ENCODE peak calls at places on chromosomes 4 and X, in five cellular contexts. One of them, this sample, is unnamed.

GRCh38 chrX:24396236-24396929 is 35.9 kb downstream of the SUPT20HL1 start:
- DNase-seq in heart left ventricle: no peak
- DNase-seq in choroid plexus epithelial cell: peak
- DNase-seq in suprapubic skin: no peak
- DNase-seq in mucosa of descending colon: no peak
- DNase-seq in this sample: peak

GRCh38 chr4:1759818-1760223 is 33.3 kb upstream of the FGFR3 start:
- DNase-seq in suprapubic skin: no peak
- DNase-seq in heart left ventricle: no peak
- DNase-seq in mucosa of descending colon: no peak
- DNase-seq in choroid plexus epithelial cell: no peak
- DNase-seq in this sample: no peak

GRCh38 chr4:37858112-37858511 is 31.6 kb downstream of the PGM2 start:
- DNase-seq in choroid plexus epithelial cell: no peak
- DNase-seq in heart left ventricle: no peak
- DNase-seq in suprapubic skin: no peak
- DNase-seq in mucosa of descending colon: no peak
- DNase-seq in this sample: no peak

GRCh38 chrX:68647156-68647957 is at the start of gene STARD8:
- DNase-seq in suprapubic skin: no peak
- DNase-seq in heart left ventricle: peak
- DNase-seq in mucosa of descending colon: no peak
- DNase-seq in choroid plexus epithelial cell: peak
- DNase-seq in this sample: peak

GRCh38 chrX:101485212-101486064 is at the start of gene ARMCX4:
- DNase-seq in mucosa of descending colon: peak
- DNase-seq in suprapubic skin: no peak
- DNase-seq in heart left ventricle: peak
- DNase-seq in choroid plexus epithelial cell: peak
- DNase-seq in this sample: peak

GRCh38 chr4:951186-951585 is 18.9 kb downstream of the TMEM175 start:
- DNase-seq in heart left ventricle: no peak
- DNase-seq in choroid plexus epithelial cell: no peak
- DNase-seq in suprapubic skin: no peak
- DNase-seq in mucosa of descending colon: no peak
- DNase-seq in this sample: no peak

GRCh38 chr4:174864031-174864430 is 35.0 kb upstream of the GLRA3 start:
- DNase-seq in suprapubic skin: no peak
- DNase-seq in heart left ventricle: no peak
- DNase-seq in choroid plexus epithelial cell: no peak
- DNase-seq in mucosa of descending colon: no peak
- DNase-seq in this sample: no peak

GRCh38 chr4:10661047-10661446 is 23.5 kb downstream of the CLNK start:
- DNase-seq in mucosa of descending colon: no peak
- DNase-seq in heart left ventricle: no peak
- DNase-seq in suprapubic skin: no peak
- DNase-seq in choroid plexus epithelial cell: no peak
- DNase-seq in this sample: no peak

GRCh38 chr4:29632199-29632598 is 1088.0 kb upstream of the PCDH7 start:
- DNase-seq in suprapubic skin: no peak
- DNase-seq in heart left ventricle: no peak
- DNase-seq in choroid plexus epithelial cell: no peak
- DNase-seq in mucosa of descending colon: no peak
- DNase-seq in this sample: no peak

GRCh38 chrX:63784902-63785692 is at the start of gene ARHGEF9:
- DNase-seq in choroid plexus epithelial cell: peak
- DNase-seq in suprapubic skin: no peak
- DNase-seq in heart left ventricle: no peak
- DNase-seq in mucosa of descending colon: peak
- DNase-seq in this sample: no peak

GRCh38 chr4:113540859-113541258 is 220.7 kb downstream of the CAMK2D start:
- DNase-seq in heart left ventricle: no peak
- DNase-seq in choroid plexus epithelial cell: peak
- DNase-seq in suprapubic skin: no peak
- DNase-seq in mucosa of descending colon: peak
- DNase-seq in this sample: peak

GRCh38 chr4:1979477-1980196 is 29.1 kb downstream of the NELFA start:
- DNase-seq in heart left ventricle: no peak
- DNase-seq in mucosa of descending colon: no peak
- DNase-seq in choroid plexus epithelial cell: no peak
- DNase-seq in suprapubic skin: no peak
- DNase-seq in this sample: no peak

GRCh38 chr4:105859233-105859632 is 36.0 kb upstream of the NPNT start:
- DNase-seq in choroid plexus epithelial cell: peak
- DNase-seq in heart left ventricle: no peak
- DNase-seq in suprapubic skin: no peak
- DNase-seq in mucosa of descending colon: no peak
- DNase-seq in this sample: peak

GRCh38 chrX:773292-774025 is 142.9 kb downstream of the SHOX start:
- DNase-seq in heart left ventricle: no peak
- DNase-seq in suprapubic skin: no peak
- DNase-seq in choroid plexus epithelial cell: no peak
- DNase-seq in mucosa of descending colon: no peak
- DNase-seq in this sample: no peak

GRCh38 chr4:8247047-8247930 is 22.3 kb upstream of the HTRA3 start:
- DNase-seq in mucosa of descending colon: no peak
- DNase-seq in choroid plexus epithelial cell: peak
- DNase-seq in heart left ventricle: peak
- DNase-seq in suprapubic skin: peak
- DNase-seq in this sample: peak

GRCh38 chr4:56218230-56218895 is 168.9 kb downstream of the AASDH start:
- DNase-seq in suprapubic skin: no peak
- DNase-seq in heart left ventricle: no peak
- DNase-seq in choroid plexus epithelial cell: no peak
- DNase-seq in mucosa of descending colon: no peak
- DNase-seq in this sample: no peak

GRCh38 chr4:1873291-1873690 is 2.1 kb downstream of the NSD2 start:
- DNase-seq in suprapubic skin: no peak
- DNase-seq in choroid plexus epithelial cell: no peak
- DNase-seq in heart left ventricle: no peak
- DNase-seq in mucosa of descending colon: no peak
- DNase-seq in this sample: no peak

GRCh38 chrX:111823068-111823467 is 52.9 kb upstream of the TRPC5OS start:
- DNase-seq in mucosa of descending colon: no peak
- DNase-seq in choroid plexus epithelial cell: peak
- DNase-seq in heart left ventricle: no peak
- DNase-seq in suprapubic skin: no peak
- DNase-seq in this sample: peak

GRCh38 chrX:153600032-153600373 is 1.1 kb upstream of the CCNQ start:
- DNase-seq in suprapubic skin: no peak
- DNase-seq in choroid plexus epithelial cell: no peak
- DNase-seq in mucosa of descending colon: peak
- DNase-seq in heart left ventricle: no peak
- DNase-seq in this sample: no peak

GRCh38 chrX:3962511-3963350 is 249.3 kb upstream of the PRKX start:
- DNase-seq in choroid plexus epithelial cell: peak
- DNase-seq in heart left ventricle: no peak
- DNase-seq in suprapubic skin: no peak
- DNase-seq in mucosa of descending colon: peak
- DNase-seq in this sample: peak

GRCh38 chr4:82388405-82388804 is 14.6 kb upstream of the HNRNPD start:
- DNase-seq in suprapubic skin: no peak
- DNase-seq in mucosa of descending colon: no peak
- DNase-seq in heart left ventricle: no peak
- DNase-seq in choroid plexus epithelial cell: no peak
- DNase-seq in this sample: no peak

GRCh38 chr4:7648813-7649395 is 214.2 kb upstream of the PSAPL1 start:
- DNase-seq in mucosa of descending colon: no peak
- DNase-seq in suprapubic skin: no peak
- DNase-seq in heart left ventricle: no peak
- DNase-seq in choroid plexus epithelial cell: no peak
- DNase-seq in this sample: no peak

GRCh38 chr4:157012296-157012695 is 40.7 kb upstream of the PDGFC start:
- DNase-seq in suprapubic skin: no peak
- DNase-seq in choroid plexus epithelial cell: no peak
- DNase-seq in mucosa of descending colon: no peak
- DNase-seq in heart left ventricle: no peak
- DNase-seq in this sample: peak

GRCh38 chr4:96097693-96098092 is 257.8 kb downstream of the PDHA2 start:
- DNase-seq in choroid plexus epithelial cell: no peak
- DNase-seq in suprapubic skin: no peak
- DNase-seq in mucosa of descending colon: no peak
- DNase-seq in heart left ventricle: no peak
- DNase-seq in this sample: no peak

GRCh38 chr4:185597532-185598188 is 62.4 kb upstream of the PDLIM3 start:
- DNase-seq in mucosa of descending colon: peak
- DNase-seq in choroid plexus epithelial cell: peak
- DNase-seq in suprapubic skin: peak
- DNase-seq in heart left ventricle: peak
- DNase-seq in this sample: peak

GRCh38 chr4:5458676-5459075 is 249.7 kb downstream of the EVC2 start:
- DNase-seq in choroid plexus epithelial cell: no peak
- DNase-seq in suprapubic skin: no peak
- DNase-seq in heart left ventricle: no peak
- DNase-seq in mucosa of descending colon: no peak
- DNase-seq in this sample: no peak

GRCh38 chrX:155313766-155314165 is 20.6 kb downstream of the CLIC2 start:
- DNase-seq in heart left ventricle: no peak
- DNase-seq in mucosa of descending colon: no peak
- DNase-seq in suprapubic skin: no peak
- DNase-seq in choroid plexus epithelial cell: no peak
- DNase-seq in this sample: no peak

GRCh38 chrX:96843566-96843965 is 40.1 kb upstream of the RPA4 start:
- DNase-seq in choroid plexus epithelial cell: peak
- DNase-seq in suprapubic skin: no peak
- DNase-seq in mucosa of descending colon: no peak
- DNase-seq in heart left ventricle: no peak
- DNase-seq in this sample: no peak

GRCh38 chr4:1211371-1211770 is 37.6 kb downstream of the CTBP1 start:
- DNase-seq in mucosa of descending colon: no peak
- DNase-seq in suprapubic skin: peak
- DNase-seq in heart left ventricle: peak
- DNase-seq in choroid plexus epithelial cell: no peak
- DNase-seq in this sample: no peak

GRCh38 chrX:102840871-102841705 is 96.0 kb upstream of the RAB40AL start:
- DNase-seq in heart left ventricle: no peak
- DNase-seq in suprapubic skin: no peak
- DNase-seq in mucosa of descending colon: no peak
- DNase-seq in choroid plexus epithelial cell: peak
- DNase-seq in this sample: peak

GRCh38 chrX:133401539-133401938 is 13.8 kb downstream of the GPC4 start:
- DNase-seq in heart left ventricle: no peak
- DNase-seq in suprapubic skin: no peak
- DNase-seq in choroid plexus epithelial cell: peak
- DNase-seq in mucosa of descending colon: no peak
- DNase-seq in this sample: no peak

GRCh38 chrX:133403984-133404383 is 11.3 kb downstream of the GPC4 start:
- DNase-seq in choroid plexus epithelial cell: no peak
- DNase-seq in suprapubic skin: no peak
- DNase-seq in mucosa of descending colon: no peak
- DNase-seq in heart left ventricle: no peak
- DNase-seq in this sample: no peak

GRCh38 chrX:133402042-133402453 is 13.2 kb downstream of the GPC4 start:
- DNase-seq in heart left ventricle: no peak
- DNase-seq in choroid plexus epithelial cell: peak
- DNase-seq in suprapubic skin: no peak
- DNase-seq in mucosa of descending colon: no peak
- DNase-seq in this sample: peak

GRCh38 chrX:133402830-133403625 is 12.3 kb downstream of the GPC4 start:
- DNase-seq in choroid plexus epithelial cell: no peak
- DNase-seq in suprapubic skin: no peak
- DNase-seq in heart left ventricle: no peak
- DNase-seq in mucosa of descending colon: no peak
- DNase-seq in this sample: no peak

GRCh38 chrX:133405498-133406180 is 9.7 kb downstream of the GPC4 start:
- DNase-seq in choroid plexus epithelial cell: no peak
- DNase-seq in heart left ventricle: no peak
- DNase-seq in mucosa of descending colon: no peak
- DNase-seq in suprapubic skin: no peak
- DNase-seq in this sample: peak
- TF ChIP-seq CTCF in choroid plexus epithelial cell: no peak
- TF ChIP-seq CTCF in heart left ventricle: no peak
- TF ChIP-seq CTCF in mucosa of descending colon: no peak
- TF ChIP-seq CTCF in suprapubic skin: no peak
- TF ChIP-seq CTCF in this sample: no peak

GRCh38 chr4:110623710-110624015 is 786 bp upstream of the PITX2 start:
- DNase-seq in heart left ventricle: no peak
- DNase-seq in suprapubic skin: no peak
- DNase-seq in choroid plexus epithelial cell: no peak
- DNase-seq in mucosa of descending colon: no peak
- DNase-seq in this sample: peak
- H3K4me3 ChIP-seq in heart left ventricle: no peak
- H3K4me3 ChIP-seq in suprapubic skin: peak
- H3K4me3 ChIP-seq in choroid plexus epithelial cell: no peak
- H3K4me3 ChIP-seq in mucosa of descending colon: no peak
- H3K4me3 ChIP-seq in this sample: peak

DNA sequence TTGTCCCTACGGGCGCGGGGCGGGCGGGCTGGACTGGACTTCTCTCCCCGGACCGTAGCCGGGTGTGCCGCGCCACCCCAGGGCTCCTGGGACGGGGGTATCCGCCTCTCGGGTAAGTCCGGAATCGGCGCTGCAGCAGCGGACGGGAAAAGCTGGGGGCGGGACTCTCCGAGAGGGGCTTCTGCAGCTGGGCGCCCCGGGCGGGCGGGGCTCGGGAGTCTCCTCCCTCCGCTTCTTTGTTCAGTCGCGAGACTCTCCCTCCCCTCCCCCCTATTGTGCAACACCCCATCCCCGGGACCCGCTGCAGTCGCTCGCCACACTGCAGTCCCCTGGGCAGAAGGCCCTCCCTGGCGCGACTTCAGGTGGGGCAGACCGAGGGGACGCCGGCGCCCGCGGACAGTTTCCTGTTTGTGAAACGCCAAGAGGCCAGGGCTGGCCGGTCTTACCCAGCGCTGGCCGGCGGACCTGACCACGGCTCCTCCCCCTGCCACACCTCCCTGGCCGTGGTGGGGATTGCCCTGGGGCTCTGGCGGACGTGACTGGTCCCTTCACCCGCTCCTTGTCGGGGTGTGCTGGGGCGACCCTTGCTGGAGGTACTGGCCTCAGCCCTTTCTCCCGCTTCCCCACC is 966 bp downstream of the CCNG2 start:
- DNase-seq in choroid plexus epithelial cell: peak
- DNase-seq in suprapubic skin: peak
- DNase-seq in heart left ventricle: peak
- DNase-seq in mucosa of descending colon: peak
- DNase-seq in this sample: peak
- TF ChIP-seq CTCF in choroid plexus epithelial cell: no peak
- TF ChIP-seq CTCF in suprapubic skin: no peak
- TF ChIP-seq CTCF in heart left ventricle: no peak
- TF ChIP-seq CTCF in mucosa of descending colon: no peak
- TF ChIP-seq CTCF in this sample: no peak

GRCh38 chr4:147709999-147710398 is 21.9 kb upstream of the ARHGAP10 start:
- DNase-seq in choroid plexus epithelial cell: peak
- DNase-seq in mucosa of descending colon: no peak
- DNase-seq in suprapubic skin: no peak
- DNase-seq in heart left ventricle: no peak
- DNase-seq in this sample: peak

GRCh38 chr4:147704846-147705245 is 20.9 kb upstream of the PRMT9 start:
- DNase-seq in mucosa of descending colon: no peak
- DNase-seq in suprapubic skin: no peak
- DNase-seq in choroid plexus epithelial cell: no peak
- DNase-seq in heart left ventricle: no peak
- DNase-seq in this sample: no peak

GRCh38 chr4:147707892-147708672 is 23.8 kb upstream of the ARHGAP10 start:
- DNase-seq in heart left ventricle: no peak
- DNase-seq in mucosa of descending colon: peak
- DNase-seq in suprapubic skin: no peak
- DNase-seq in choroid plexus epithelial cell: peak
- DNase-seq in this sample: peak
- H3K4me3 ChIP-seq in heart left ventricle: no peak
- H3K4me3 ChIP-seq in mucosa of descending colon: no peak
- H3K4me3 ChIP-seq in suprapubic skin: no peak
- H3K4me3 ChIP-seq in choroid plexus epithelial cell: no peak
- H3K4me3 ChIP-seq in this sample: no peak